ENCODE peak calls at places on chromosomes 3 and 15, in seven cellular contexts. R is fibroblast of lung, B is GM23248, C is K562, E is neural progenitor cell, I is GM23338, S is endothelial cell of umbilical vein. M is an unnamed sample.

GRCh38 chr3:181278468-181279238 is 289.1 kb upstream of the DNAJC19 start:
- DNase-seq in B (no peak), C (peak; percentile 1), E (peak; percentile 42), S (peak; percentile 6), I (peak; percentile 21), R (no peak), M (no peak)

GRCh38 chr3:72492240-72492639 is 356.0 kb downstream of the SHQ1 start:
- DNase-seq in I (no peak), B (peak; percentile 99), C (no peak), S (no peak), E (peak; percentile 27), R (peak; percentile 98), M (no peak)

GRCh38 chr3:194396897-194397756 is 1.9 kb downstream of the GP5 start:
- DNase-seq in C (no peak), B (no peak), R (peak; percentile 51), E (no peak), S (peak; percentile 21), I (peak; percentile 73), M (no peak)

GRCh38 chr3:36911990-36912804 is 32.7 kb downstream of the TRANK1 start:
- DNase-seq in R (peak; percentile 88), I (no peak), B (peak; percentile 66), E (no peak), C (peak; percentile 59), S (peak; percentile 20), M (no peak)

GRCh38 chr3:56725175-56725574 is 42.1 kb upstream of the TASOR start:
- DNase-seq in S (no peak), B (no peak), E (no peak), I (no peak), C (no peak), R (peak; percentile 16), M (no peak)

GRCh38 chr15:34708422-34708821 is 46.4 kb downstream of the GJD2 start:
- DNase-seq in C (peak; percentile 78), B (peak; percentile 79), R (peak; percentile 58), I (peak; percentile 81), S (peak; percentile 69), E (peak; percentile 74), M (peak; percentile 3)

GRCh38 chr3:20041197-20041780 is 1.0 kb downstream of the KAT2B start:
- DNase-seq in I (peak; percentile 70), R (peak; percentile 71), C (peak; percentile 94), B (peak; percentile 74), S (peak; percentile 70), E (peak; percentile 77), M (no peak)

GRCh38 chr15:63933522-63933921 is 99.8 kb upstream of the HERC1 start:
- DNase-seq in B (peak; percentile 79), I (no peak), E (no peak), R (peak; percentile 54), S (no peak), C (peak; percentile 50), M (no peak)

GRCh38 chr15:72236381-72237285 is 5.6 kb upstream of the PKM start:
- DNase-seq in S (no peak), B (peak; percentile 28), I (no peak), R (no peak), C (peak; percentile 30), E (no peak), M (no peak)

GRCh38 chr15:63466378-63467192 is 37.8 kb upstream of the USP3 start:
- DNase-seq in S (peak; percentile 77), R (peak; percentile 53), C (peak; percentile 81), E (peak; percentile 80), I (peak; percentile 85), B (peak; percentile 66), M (no peak)

GRCh38 chr3:188348445-188349244 is 194.7 kb downstream of the LPP start:
- DNase-seq in E (no peak), R (peak; percentile 97), S (peak; percentile 88), B (peak; percentile 94), C (no peak), I (peak; percentile 7), M (peak; percentile 50)

GRCh38 chr3:37290551-37290950 is 116.2 kb upstream of the LRRFIP2 start:
- DNase-seq in C (no peak), I (peak; percentile 34), R (peak; percentile 80), E (peak; percentile 29), S (no peak), B (peak; percentile 58), M (no peak)

GRCh38 chr15:97501291-97501690 is 459.2 kb upstream of the ARRDC4 start:
- DNase-seq in E (no peak), I (no peak), B (no peak), S (no peak), C (no peak), R (no peak), M (no peak)

GRCh38 chr15:42544858-42545629 is 3.5 kb downstream of the LRRC57 start:
- DNase-seq in I (no peak), B (no peak), S (no peak), E (no peak), C (no peak), R (no peak), M (no peak)

GRCh38 chr3:184513276-184514150 is 48.1 kb upstream of the EPHB3 start:
- DNase-seq in S (peak; percentile 79), R (peak; percentile 63), I (peak; percentile 96), B (peak; percentile 87), C (peak; percentile 78), E (peak; percentile 96), M (peak; percentile 61)
- TF ChIP-seq EZH2 in S (peak; percentile 79), R (peak; percentile 68), I (peak; percentile 42), B (peak; percentile 40), C (no peak), E (peak; percentile 62), M (no peak)

DNA sequence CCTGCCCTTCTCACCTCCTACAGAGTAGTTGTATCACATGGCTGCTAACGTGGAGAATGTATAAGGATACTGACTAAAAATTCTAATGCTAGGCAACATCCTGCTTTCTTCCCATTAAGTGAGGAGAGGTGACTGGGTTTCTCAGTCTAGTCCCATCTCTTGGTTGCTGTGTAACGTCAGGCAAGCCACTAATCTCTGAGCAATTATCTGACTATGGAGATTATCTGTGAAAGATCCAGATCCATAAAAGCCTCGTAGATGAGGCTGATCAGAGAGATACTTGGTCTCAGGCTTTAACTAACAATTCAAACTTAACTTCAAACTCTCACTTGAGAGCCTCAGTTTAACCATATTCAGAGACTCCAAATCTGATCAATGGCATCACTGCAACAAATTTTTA is 4.7 kb upstream of the RPS17 start:
- DNase-seq in C (no peak), B (no peak), I (no peak), R (no peak), E (no peak), S (no peak), M (no peak)
- H3K4me3 ChIP-seq in C (no peak overlapping the region), B (no peak overlapping the region), I (no peak overlapping the region), R (no peak overlapping the region), E (no peak overlapping the region), S (no peak overlapping the region), M (no peak overlapping the region)

GRCh38 chr15:60000113-60000823 is 3.8 kb upstream of the FOXB1 start:
- DNase-seq in B (no peak), C (no peak), R (no peak), S (no peak), E (peak; percentile 80), I (peak; percentile 72), M (no peak)

GRCh38 chr15:60002528-60003218 is 1.4 kb upstream of the FOXB1 start:
- DNase-seq in S (no peak), C (no peak), I (peak; percentile 45), R (no peak), B (no peak), E (no peak), M (no peak)

GRCh38 chr15:60003243-60004018 is 680 bp upstream of the FOXB1 start:
- DNase-seq in R (no peak), E (no peak), C (no peak), B (no peak), I (no peak), S (no peak), M (no peak)

GRCh38 chr15:60000824-60001641 is 3.1 kb upstream of the FOXB1 start:
- DNase-seq in I (peak; percentile 31), E (peak; percentile 60), B (no peak), R (no peak), C (no peak), S (no peak), M (no peak)

GRCh38 chr15:60001642-60002527 is 2.2 kb upstream of the FOXB1 start:
- DNase-seq in E (peak; percentile 36), I (peak; percentile 41), R (no peak), C (no peak), S (no peak), B (no peak), M (no peak)
- TF ChIP-seq EZH2 in E (peak; percentile 69), I (peak; percentile 38), R (peak; percentile 43), C (no peak), S (peak; percentile 84), B (no peak), M (no peak)

GRCh38 chr3:169324454-169324789 is 339.1 kb downstream of the MECOM start:
- DNase-seq in E (no peak), S (peak; percentile 42), C (no peak), R (no peak), I (no peak), B (peak; percentile 1), M (no peak)
- H3K4me3 ChIP-seq in E (no peak overlapping the region), S (no peak overlapping the region), C (no peak overlapping the region), R (no peak overlapping the region), I (no peak overlapping the region), B (peak overlapping the region; percentile 11), M (no peak overlapping the region)

DNA sequence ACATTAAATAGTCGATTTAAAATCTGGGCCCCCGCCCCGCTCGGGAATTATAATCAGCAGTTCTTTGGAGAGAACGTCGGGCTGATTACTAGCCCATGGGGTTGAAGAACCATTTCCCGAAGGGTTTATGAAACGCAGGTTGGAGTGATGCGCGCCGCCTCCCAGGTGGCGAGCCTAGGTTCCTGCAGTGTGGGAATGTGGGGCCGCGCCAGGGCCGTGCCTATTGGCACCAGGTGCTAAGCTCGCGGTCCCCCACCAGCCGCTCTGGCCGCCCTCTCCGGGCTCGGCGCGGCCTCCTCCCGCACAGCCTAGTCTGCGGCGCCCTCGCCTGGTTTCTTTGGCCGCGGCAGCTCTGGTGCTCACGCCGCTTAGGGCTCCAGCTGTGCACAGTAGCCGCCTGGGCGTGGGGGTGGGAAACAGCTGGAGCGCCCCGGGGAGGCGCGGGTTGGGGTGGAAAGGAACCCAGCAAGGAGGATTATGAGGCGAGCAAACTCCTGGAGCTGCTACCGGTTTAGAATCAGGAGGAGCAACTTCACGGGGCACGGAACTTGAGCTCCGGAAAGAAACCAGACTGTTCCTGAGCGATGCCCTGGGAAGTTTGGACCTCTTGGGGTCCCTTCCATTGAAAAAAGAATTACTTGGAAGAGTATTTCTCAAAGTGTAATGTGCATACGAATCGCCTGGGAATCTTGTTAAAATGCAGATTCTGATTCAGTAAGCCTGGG is 5.6 kb upstream of the MECOM start:
- DNase-seq in I (peak; percentile 93), C (peak; percentile 75), R (peak; percentile 57), B (peak; percentile 79), S (peak; percentile 84), E (peak; percentile 92), M (no peak)
- TF ChIP-seq EZH2 in I (no peak), C (no peak), R (no peak), B (peak; percentile 9), S (no peak), E (peak; percentile 20), M (no peak)

GRCh38 chr3:179842061-179842460 is 189.2 kb downstream of the USP13 start:
- DNase-seq in C (no peak), I (peak; percentile 54), R (no peak), E (no peak), B (no peak), S (no peak), M (no peak)
- H3K4me3 ChIP-seq in C (no peak overlapping the region), I (no peak overlapping the region), R (no peak overlapping the region), E (no peak overlapping the region), B (no peak overlapping the region), S (no peak overlapping the region), M (no peak overlapping the region)

GRCh38 chr3:130516645-130517512 is at the start of gene COL6A6:
- DNase-seq in S (no peak), I (peak; percentile 70), R (peak; percentile 6), E (peak; percentile 52), B (peak; percentile 39), C (peak; percentile 16), M (no peak)
- TF ChIP-seq EZH2 in S (no peak), I (no peak), R (no peak), E (peak; percentile 63), B (no peak), C (no peak), M (peak; percentile 92)

M was measured in SK-N-MC.